ENCODE peak calls at places on chromosomes 1 and 21, in nine cellular contexts. W is tibial nerve, G is IMR-90, S is endothelial cell of umbilical vein, V is HCT116, Y is transverse colon, Z is uterus, U is H1, N is GM12878. T is an unnamed sample.

GRCh38 chr1:26336477-26337205 is 17.3 kb downstream of the CRYBG2 start:
- DNase-seq in V (peak), Y (peak), U (peak), N (no peak), Z (peak), S (no peak), W (no peak), G (no peak), T (peak)

GRCh38 chr1:220219865-220220698 is 52.2 kb downstream of the RAB3GAP2 start:
- DNase-seq in V (no peak), W (no peak), G (no peak), N (peak), Y (no peak), U (no peak), S (no peak), Z (no peak), T (no peak)

GRCh38 chr1:235416662-235417049 is 49.4 kb downstream of the TBCE start:
- DNase-seq in Y (no peak), Z (no peak), G (peak), N (no peak), S (no peak), U (no peak), V (no peak), W (no peak), T (peak)

GRCh38 chr1:247268390-247269045 is 12.6 kb downstream of the VN1R5 start:
- DNase-seq in S (no peak), W (no peak), Y (no peak), V (no peak), Z (no peak), U (no peak), G (peak), N (no peak), T (no peak)

GRCh38 chr1:114315601-114316000 is 161.9 kb upstream of the SYT6 start:
- DNase-seq in N (no peak), W (no peak), Z (no peak), U (no peak), V (no peak), S (no peak), G (no peak), Y (no peak), T (no peak)

GRCh38 chr1:230828421-230828820 is 39.9 kb downstream of the C1orf198 start:
- DNase-seq in V (no peak), N (no peak), S (no peak), G (no peak), U (peak), W (no peak), Y (no peak), Z (no peak), T (no peak)

GRCh38 chr21:38645282-38645681 is 147.0 kb upstream of the ERG start:
- DNase-seq in Z (no peak), S (no peak), N (no peak), U (no peak), V (no peak), G (peak), Y (no peak), W (no peak), T (no peak)

GRCh38 chr1:44503625-44504024 is 98.6 kb downstream of the RNF220 start:
- DNase-seq in N (no peak), Y (no peak), U (no peak), Z (no peak), V (no peak), S (no peak), G (no peak), W (no peak), T (no peak)

GRCh38 chr1:53198241-53198651 is 1.6 kb downstream of the CPT2 start:
- DNase-seq in W (no peak), V (no peak), U (no peak), N (no peak), Y (peak), S (no peak), Z (no peak), G (no peak), T (peak)

GRCh38 chr1:53195913-53196484 is 625 bp upstream of the CPT2 start:
- DNase-seq in Z (peak), V (no peak), Y (no peak), G (no peak), N (no peak), U (no peak), W (no peak), S (no peak), T (no peak)

GRCh38 chr1:53195211-53195909 is 1.3 kb upstream of the CPT2 start:
- DNase-seq in Z (peak), W (no peak), U (no peak), S (no peak), N (no peak), G (no peak), Y (no peak), V (no peak), T (no peak)

GRCh38 chr1:53197301-53198205 is 929 bp downstream of the CPT2 start:
- DNase-seq in W (no peak), S (peak), U (no peak), V (no peak), Z (no peak), Y (no peak), N (no peak), G (no peak), T (no peak)

DNA sequence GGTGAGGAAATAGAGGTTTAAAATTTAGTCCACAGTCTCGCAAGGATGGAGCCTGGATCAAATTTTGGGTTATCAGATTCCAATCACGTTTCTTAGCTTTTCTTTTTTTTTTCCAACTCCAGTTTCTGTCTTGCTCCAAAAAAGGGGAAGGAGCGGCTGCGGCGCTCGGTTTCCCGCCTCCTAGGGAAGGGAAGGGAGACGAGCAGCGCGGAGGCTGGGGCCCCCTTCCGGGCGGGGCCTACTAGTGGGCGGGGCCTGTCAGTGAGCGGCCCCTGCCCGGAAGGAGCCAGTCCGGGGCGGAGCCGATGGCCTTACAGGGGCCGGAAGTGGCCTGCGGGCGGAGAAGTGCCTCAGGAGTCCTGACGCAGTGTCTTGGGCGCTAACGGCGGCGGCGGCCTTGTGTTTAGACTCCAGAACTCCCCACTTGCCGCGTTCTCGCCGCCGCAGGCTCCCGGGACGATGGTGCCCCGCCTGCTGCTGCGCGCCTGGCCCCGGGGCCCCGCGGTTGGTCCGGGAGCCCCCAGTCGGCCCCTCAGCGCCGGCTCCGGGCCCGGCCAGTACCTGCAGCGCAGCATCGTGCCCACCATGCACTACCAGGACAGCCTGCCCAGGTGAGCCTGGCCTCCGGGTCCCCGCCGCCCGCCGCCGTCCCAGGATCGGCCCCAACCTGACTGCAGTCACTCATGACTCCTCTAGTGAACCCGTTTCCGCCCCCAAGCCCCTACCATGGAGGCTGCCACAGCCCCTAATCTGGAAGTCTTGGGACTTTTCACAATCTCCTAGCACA is at the start of gene CPT2:
- DNase-seq in S (peak), Z (peak), Y (peak), U (peak), W (peak), G (peak), N (peak), V (peak), T (peak)
- TF ChIP-seq CTCF in S (no peak), Z (peak), Y (no peak), U (peak), W (no peak), G (peak), N (no peak), V (no peak), T (no peak)

GRCh38 chr1:92968138-92969032 is 7.1 kb upstream of the DIPK1A start:
- DNase-seq in G (no peak), N (no peak), U (no peak), Z (no peak), W (no peak), Y (no peak), S (peak), V (peak), T (no peak)

GRCh38 chr1:92972413-92973129 is 11.3 kb upstream of the DIPK1A start:
- DNase-seq in U (no peak), Y (no peak), N (no peak), V (no peak), G (no peak), W (no peak), S (no peak), Z (no peak), T (no peak)

GRCh38 chr1:92973203-92973907 is 12.1 kb upstream of the DIPK1A start:
- DNase-seq in W (no peak), N (no peak), Z (no peak), V (no peak), S (no peak), U (no peak), Y (no peak), G (no peak), T (no peak)

GRCh38 chr1:92969517-92969916 is 8.3 kb upstream of the DIPK1A start:
- DNase-seq in G (no peak), S (no peak), Z (no peak), V (no peak), N (no peak), W (no peak), U (no peak), Y (no peak), T (no peak)

DNA sequence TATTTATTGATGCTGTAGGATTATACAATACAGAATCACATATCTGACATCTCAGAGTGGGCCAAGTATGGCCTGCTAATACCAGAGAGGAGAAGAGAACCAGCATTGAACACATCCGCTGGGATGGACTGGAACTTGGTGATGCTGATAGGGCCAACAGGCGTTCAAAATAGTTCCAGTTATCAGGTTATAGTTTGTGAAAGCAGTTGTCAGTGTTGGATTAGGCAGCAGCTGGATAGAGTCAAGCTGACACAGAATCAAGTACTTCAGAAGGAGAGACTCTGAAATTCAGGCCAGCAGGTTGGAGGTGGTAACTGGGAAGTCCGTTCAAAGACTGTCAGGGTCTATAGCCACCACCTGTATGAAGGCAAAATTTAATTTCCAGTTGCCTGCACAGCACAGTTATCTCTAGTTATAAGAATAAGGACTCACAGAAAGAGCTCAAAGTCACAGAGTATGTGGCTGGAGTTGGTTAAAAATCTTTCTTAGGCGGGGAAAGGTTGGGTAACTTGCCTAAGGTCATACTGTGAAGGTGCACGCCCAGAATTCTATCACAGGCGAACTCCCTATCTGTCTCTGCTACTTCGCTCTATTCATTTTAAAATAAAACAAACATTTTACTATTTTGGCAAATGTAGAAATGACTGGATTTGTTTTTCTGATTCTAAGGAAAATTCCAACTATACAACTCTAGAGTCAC is 9.9 kb upstream of the DIPK1A start:
- DNase-seq in N (no peak), U (no peak), S (no peak), Z (no peak), V (no peak), Y (no peak), W (no peak), G (no peak), T (no peak)
- H3K4me3 ChIP-seq in N (no peak), U (no peak), S (no peak), Z (no peak), V (no peak), Y (no peak), W (no peak), G (no peak), T (no peak)

GRCh38 chr1:18329469-18329868 is 151.3 kb upstream of the KLHDC7A start:
- DNase-seq in W (no peak), U (no peak), N (no peak), Y (no peak), S (no peak), G (no peak), Z (no peak), V (no peak), T (no peak)
- TF ChIP-seq POLR2A in W (no peak), U (no peak), N (no peak), Y (no peak), S (no peak), G (no peak), Z (no peak), V (no peak), T (no peak)

GRCh38 chr1:239952348-239953307 is 139.1 kb upstream of the FMN2 start:
- DNase-seq in W (no peak), Z (no peak), V (no peak), S (no peak), N (no peak), G (no peak), Y (no peak), U (peak), T (no peak)
- TF ChIP-seq CTCF in W (no peak), Z (peak), V (no peak), S (no peak), N (peak), G (peak), Y (no peak), U (peak), T (no peak)

DNA sequence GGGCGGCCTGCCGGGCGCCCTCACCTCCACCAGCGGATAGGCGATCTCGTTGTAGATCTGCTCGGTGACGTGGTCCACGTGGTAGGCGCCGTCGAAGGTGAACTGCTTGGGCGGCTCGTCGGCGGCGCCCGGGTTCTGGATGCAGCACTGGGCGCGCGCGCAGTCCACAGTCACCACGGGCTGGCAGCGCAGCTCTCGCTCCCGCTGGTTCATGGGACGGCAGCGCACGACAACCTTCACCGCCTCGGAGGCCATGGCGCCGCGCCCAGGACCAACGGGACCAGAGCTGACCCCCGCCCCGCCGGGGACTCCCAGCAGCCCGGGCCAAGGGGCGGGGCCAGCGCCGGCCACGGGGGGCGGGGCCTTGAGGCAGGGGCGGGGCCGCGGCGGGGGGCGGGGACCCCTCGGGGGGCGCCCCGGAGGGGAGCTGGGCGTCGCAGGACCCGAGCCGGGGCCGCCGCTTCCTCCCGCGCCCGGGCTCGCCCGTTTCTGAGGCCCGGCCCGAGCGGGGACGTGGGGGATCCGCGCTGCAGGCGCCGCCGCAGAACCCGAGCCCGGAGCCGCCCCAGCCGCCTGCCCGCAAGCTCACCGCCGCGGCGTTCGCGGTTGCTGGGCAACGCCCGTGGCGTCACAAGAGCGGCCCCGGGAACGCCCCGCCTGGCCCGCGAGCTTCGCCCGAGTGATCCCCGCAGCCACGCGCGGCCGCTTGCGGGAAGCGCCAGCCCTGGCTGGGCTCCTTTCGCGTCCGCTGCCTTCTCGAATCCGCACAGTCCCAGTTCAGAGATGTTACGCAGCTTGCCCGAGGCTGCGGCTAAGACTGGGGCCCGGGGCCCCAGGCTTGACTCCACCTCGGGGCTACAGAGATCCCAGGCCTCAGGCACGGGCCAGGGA is at the start of gene KIF17:
- DNase-seq in W (peak), G (peak), V (no peak), S (peak), Z (peak), Y (peak), N (no peak), U (peak), T (peak)
- H3K4me3 ChIP-seq in W (peak), G (peak), V (no peak), S (no peak), Z (no peak), Y (no peak), N (no peak), U (peak), T (peak)

GRCh38 chr1:158686430-158687009 is at the start of gene SPTA1:
- DNase-seq in G (no peak), Z (no peak), W (no peak), V (no peak), S (no peak), U (no peak), N (no peak), Y (no peak), T (no peak)
- TF ChIP-seq POLR2A in G (no peak), Z (no peak), W (no peak), V (no peak), S (no peak), U (no peak), N (no peak), Y (no peak), T (no peak)

GRCh38 chr1:19153169-19153568 is 56.9 kb downstream of the UBR4 start:
- DNase-seq in Y (no peak), N (no peak), U (no peak), G (no peak), W (no peak), S (no peak), V (no peak), Z (no peak), T (no peak)
- TF ChIP-seq CTCF in Y (no peak), N (no peak), U (no peak), G (no peak), W (no peak), S (no peak), V (peak), Z (no peak), T (no peak)

GRCh38 chr1:29084196-29084521 is 39.5 kb downstream of the TMEM200B start:
- DNase-seq in N (no peak), S (no peak), Z (no peak), U (no peak), G (no peak), V (no peak), W (no peak), Y (no peak), T (no peak)

GRCh38 chr1:29082519-29082918 is 41.2 kb downstream of the TMEM200B start:
- DNase-seq in U (no peak), G (no peak), W (no peak), N (no peak), S (no peak), V (no peak), Y (no peak), Z (no peak), T (no peak)

GRCh38 chr1:29081201-29081600 is 42.5 kb downstream of the TMEM200B start:
- DNase-seq in W (no peak), U (no peak), Y (no peak), N (no peak), Z (no peak), V (no peak), G (no peak), S (no peak), T (no peak)

GRCh38 chr1:29083318-29084195 is 40.1 kb downstream of the TMEM200B start:
- DNase-seq in N (no peak), V (no peak), G (no peak), S (no peak), Y (no peak), W (no peak), U (no peak), Z (peak), T (no peak)
- H3K4me3 ChIP-seq in N (no peak), V (no peak), G (no peak), S (no peak), Y (no peak), W (no peak), U (no peak), Z (peak), T (no peak)

GRCh38 chr1:36458910-36459309 is 5.3 kb downstream of the MRPS15 start:
- DNase-seq in Y (no peak), G (no peak), N (no peak), U (no peak), S (no peak), Z (no peak), W (no peak), V (no peak), T (no peak)
- TF ChIP-seq POLR2A in Y (no peak), G (no peak), N (no peak), U (no peak), S (no peak), Z (no peak), W (no peak), V (no peak), T (no peak)